ENCODE peak calls at places on chromosomes 4 and X, in four cellular contexts. One of them, this sample, is unnamed.

GRCh38 chr4:7124643-7125442 is 57.0 kb upstream of the GRPEL1 start:
- DNase-seq in fibroblast of mammary gland: peak
- DNase-seq in testis: peak
- DNase-seq in fibroblast of pulmonary artery: peak
- DNase-seq in this sample: peak

GRCh38 chr4:171281359-171281758 is 531.8 kb upstream of the GALNTL6 start:
- DNase-seq in fibroblast of mammary gland: no peak
- DNase-seq in testis: no peak
- DNase-seq in fibroblast of pulmonary artery: no peak
- DNase-seq in this sample: no peak

GRCh38 chr4:24382381-24382780 is 202.0 kb downstream of the DHX15 start:
- DNase-seq in fibroblast of mammary gland: peak
- DNase-seq in testis: no peak
- DNase-seq in fibroblast of pulmonary artery: no peak
- DNase-seq in this sample: no peak

GRCh38 chrX:69603566-69604194 is 12.2 kb upstream of the EDA start:
- DNase-seq in fibroblast of mammary gland: peak
- DNase-seq in testis: no peak
- DNase-seq in fibroblast of pulmonary artery: peak
- DNase-seq in this sample: no peak

GRCh38 chrX:57573754-57574153 is 18.1 kb upstream of the ZXDB start:
- DNase-seq in fibroblast of mammary gland: peak
- DNase-seq in testis: no peak
- DNase-seq in fibroblast of pulmonary artery: peak
- DNase-seq in this sample: no peak

GRCh38 chr4:176549161-176549865 is 229.5 kb downstream of the SPCS3 start:
- DNase-seq in fibroblast of mammary gland: peak
- DNase-seq in testis: no peak
- DNase-seq in fibroblast of pulmonary artery: no peak
- DNase-seq in this sample: peak

GRCh38 chr4:182554736-182555135 is 311.5 kb downstream of the TENM3 start:
- DNase-seq in fibroblast of mammary gland: peak
- DNase-seq in testis: no peak
- DNase-seq in fibroblast of pulmonary artery: no peak
- DNase-seq in this sample: no peak

GRCh38 chrX:48083212-48083611 is 11.8 kb upstream of the ZNF630 start:
- DNase-seq in fibroblast of mammary gland: peak
- DNase-seq in testis: peak
- DNase-seq in fibroblast of pulmonary artery: peak
- DNase-seq in this sample: peak

GRCh38 chrX:46572295-46572936 is 1.1 kb upstream of the CHST7 start:
- DNase-seq in fibroblast of mammary gland: no peak
- DNase-seq in testis: no peak
- DNase-seq in fibroblast of pulmonary artery: no peak
- DNase-seq in this sample: no peak

GRCh38 chr4:27276322-27277073 is 415.9 kb downstream of the STIM2 start:
- DNase-seq in fibroblast of mammary gland: no peak
- DNase-seq in testis: no peak
- DNase-seq in fibroblast of pulmonary artery: no peak
- DNase-seq in this sample: no peak

GRCh38 chr4:157996061-157996460 is 176.8 kb downstream of the GASK1B start:
- DNase-seq in fibroblast of mammary gland: no peak
- DNase-seq in testis: no peak
- DNase-seq in fibroblast of pulmonary artery: no peak
- DNase-seq in this sample: no peak

GRCh38 chr4:150033937-150034336 is 44.3 kb upstream of the DCLK2 start:
- DNase-seq in fibroblast of mammary gland: peak
- DNase-seq in testis: no peak
- DNase-seq in fibroblast of pulmonary artery: peak
- DNase-seq in this sample: peak

GRCh38 chrX:39760930-39761329 is 336.8 kb downstream of the BCOR start:
- DNase-seq in fibroblast of mammary gland: no peak
- DNase-seq in testis: no peak
- DNase-seq in fibroblast of pulmonary artery: no peak
- DNase-seq in this sample: no peak

GRCh38 chrX:154026136-154026806 is 6.6 kb upstream of the IRAK1 start:
- DNase-seq in fibroblast of mammary gland: peak
- DNase-seq in testis: no peak
- DNase-seq in fibroblast of pulmonary artery: no peak
- DNase-seq in this sample: no peak

GRCh38 chr4:69308634-69309033 is 28.4 kb downstream of the UGT2B28 start:
- DNase-seq in fibroblast of mammary gland: no peak
- DNase-seq in testis: no peak
- DNase-seq in fibroblast of pulmonary artery: no peak
- DNase-seq in this sample: no peak

GRCh38 chrX:48703228-48703627 is 6.7 kb downstream of the SUV39H1 start:
- DNase-seq in fibroblast of mammary gland: no peak
- DNase-seq in testis: peak
- DNase-seq in fibroblast of pulmonary artery: no peak
- DNase-seq in this sample: no peak

GRCh38 chrX:13121020-13121419 is 76.6 kb upstream of the FAM9C start:
- DNase-seq in fibroblast of mammary gland: no peak
- DNase-seq in testis: no peak
- DNase-seq in fibroblast of pulmonary artery: no peak
- DNase-seq in this sample: no peak

GRCh38 chr4:151204925-151205524 is 71.9 kb upstream of the PRSS48 start:
- DNase-seq in fibroblast of mammary gland: no peak
- DNase-seq in testis: no peak
- DNase-seq in fibroblast of pulmonary artery: peak
- DNase-seq in this sample: no peak

GRCh38 chr4:114417214-114417613 is 181.4 kb upstream of the UGT8 start:
- DNase-seq in fibroblast of mammary gland: no peak
- DNase-seq in testis: no peak
- DNase-seq in fibroblast of pulmonary artery: no peak
- DNase-seq in this sample: no peak

GRCh38 chr4:67684839-67685531 is 16.0 kb downstream of the UBA6 start:
- DNase-seq in fibroblast of mammary gland: peak
- DNase-seq in testis: no peak
- DNase-seq in fibroblast of pulmonary artery: no peak
- DNase-seq in this sample: no peak

GRCh38 chrX:19334945-19335626 is 8.6 kb upstream of the PDHA1 start:
- DNase-seq in fibroblast of mammary gland: peak
- DNase-seq in testis: peak
- DNase-seq in fibroblast of pulmonary artery: peak
- DNase-seq in this sample: no peak

GRCh38 chr4:104641427-104641826 is 146.7 kb upstream of the CXXC4 start:
- DNase-seq in fibroblast of mammary gland: no peak
- DNase-seq in testis: no peak
- DNase-seq in fibroblast of pulmonary artery: no peak
- DNase-seq in this sample: no peak

GRCh38 chrX:23626651-23627050 is 40.6 kb upstream of the PRDX4 start:
- DNase-seq in fibroblast of mammary gland: no peak
- DNase-seq in testis: no peak
- DNase-seq in fibroblast of pulmonary artery: no peak
- DNase-seq in this sample: no peak

GRCh38 chr4:151409470-151410313 is 716 bp downstream of the FHIP1A start:
- DNase-seq in fibroblast of mammary gland: peak
- DNase-seq in testis: peak
- DNase-seq in fibroblast of pulmonary artery: peak
- DNase-seq in this sample: peak

GRCh38 chr4:165635261-165635838 is 237.7 kb upstream of the TLL1 start:
- DNase-seq in fibroblast of mammary gland: no peak
- DNase-seq in testis: no peak
- DNase-seq in fibroblast of pulmonary artery: no peak
- DNase-seq in this sample: no peak

GRCh38 chrX:23776363-23776762 is 6.6 kb upstream of the SAT1 start:
- DNase-seq in fibroblast of mammary gland: no peak
- DNase-seq in testis: no peak
- DNase-seq in fibroblast of pulmonary artery: no peak
- DNase-seq in this sample: no peak

GRCh38 chr4:165806613-165807012 is 66.4 kb upstream of the TLL1 start:
- DNase-seq in fibroblast of mammary gland: no peak
- DNase-seq in testis: no peak
- DNase-seq in fibroblast of pulmonary artery: no peak
- DNase-seq in this sample: no peak

GRCh38 chrX:48648299-48648698 is 35.3 kb upstream of the WAS start:
- DNase-seq in fibroblast of mammary gland: peak
- DNase-seq in testis: peak
- DNase-seq in fibroblast of pulmonary artery: peak
- DNase-seq in this sample: peak

GRCh38 chr4:128796934-128797333 is 12.6 kb upstream of the JADE1 start:
- DNase-seq in fibroblast of mammary gland: no peak
- DNase-seq in testis: no peak
- DNase-seq in fibroblast of pulmonary artery: no peak
- DNase-seq in this sample: no peak

GRCh38 chrX:143634701-143635442 is 1.0 kb downstream of the SLITRK4 start:
- DNase-seq in fibroblast of mammary gland: no peak
- DNase-seq in testis: peak
- DNase-seq in fibroblast of pulmonary artery: no peak
- DNase-seq in this sample: peak

GRCh38 chr4:7070729-7071511 is 3.1 kb upstream of the GRPEL1 start:
- DNase-seq in fibroblast of mammary gland: peak
- DNase-seq in testis: peak
- DNase-seq in fibroblast of pulmonary artery: peak
- DNase-seq in this sample: peak

GRCh38 chrX:132908891-132909290 is 49.5 kb downstream of the HS6ST2 start:
- DNase-seq in fibroblast of mammary gland: peak
- DNase-seq in testis: no peak
- DNase-seq in fibroblast of pulmonary artery: no peak
- DNase-seq in this sample: no peak

GRCh38 chr4:184664445-184665210 is 15.1 kb downstream of the PRIMPOL start:
- DNase-seq in fibroblast of mammary gland: peak
- DNase-seq in testis: no peak
- DNase-seq in fibroblast of pulmonary artery: peak
- DNase-seq in this sample: no peak

GRCh38 chr4:140046573-140046972 is 107.4 kb downstream of the MAML3 start:
- DNase-seq in fibroblast of mammary gland: no peak
- DNase-seq in testis: no peak
- DNase-seq in fibroblast of pulmonary artery: no peak
- DNase-seq in this sample: no peak

GRCh38 chr4:139017861-139018260 is 2.3 kb downstream of the NOCT start:
- DNase-seq in fibroblast of mammary gland: peak
- DNase-seq in testis: no peak
- DNase-seq in fibroblast of pulmonary artery: peak
- DNase-seq in this sample: no peak

GRCh38 chr4:139018501-139018900 is 2.9 kb downstream of the NOCT start:
- DNase-seq in fibroblast of mammary gland: peak
- DNase-seq in testis: no peak
- DNase-seq in fibroblast of pulmonary artery: no peak
- DNase-seq in this sample: no peak

GRCh38 chr4:139015948-139016451 is 419 bp downstream of the NOCT start:
- DNase-seq in fibroblast of mammary gland: peak
- DNase-seq in testis: peak
- DNase-seq in fibroblast of pulmonary artery: no peak
- DNase-seq in this sample: peak

GRCh38 chr4:139014391-139015268 is 951 bp upstream of the NOCT start:
- DNase-seq in fibroblast of mammary gland: peak
- DNase-seq in testis: no peak
- DNase-seq in fibroblast of pulmonary artery: peak
- DNase-seq in this sample: no peak

GRCh38 chr4:139015269-139015947 is at the start of gene NOCT:
- DNase-seq in fibroblast of mammary gland: peak
- DNase-seq in testis: peak
- DNase-seq in fibroblast of pulmonary artery: peak
- DNase-seq in this sample: peak
- TF ChIP-seq CTCF in fibroblast of mammary gland: no peak
- TF ChIP-seq CTCF in testis: no peak
- TF ChIP-seq CTCF in fibroblast of pulmonary artery: no peak
- TF ChIP-seq CTCF in this sample: peak

GRCh38 chr4:142721187-142721586 is 124.9 kb downstream of the INPP4B start:
- DNase-seq in fibroblast of mammary gland: no peak
- DNase-seq in testis: no peak
- DNase-seq in fibroblast of pulmonary artery: peak
- DNase-seq in this sample: no peak

GRCh38 chr4:142715727-142716126 is 130.4 kb downstream of the INPP4B start:
- DNase-seq in fibroblast of mammary gland: no peak
- DNase-seq in testis: no peak
- DNase-seq in fibroblast of pulmonary artery: no peak
- DNase-seq in this sample: no peak

GRCh38 chr4:142718981-142719380 is 127.1 kb downstream of the INPP4B start:
- DNase-seq in fibroblast of mammary gland: no peak
- DNase-seq in testis: no peak
- DNase-seq in fibroblast of pulmonary artery: no peak
- DNase-seq in this sample: no peak

GRCh38 chr4:142719854-142720541 is 126.1 kb downstream of the INPP4B start:
- DNase-seq in fibroblast of mammary gland: peak
- DNase-seq in testis: no peak
- DNase-seq in fibroblast of pulmonary artery: peak
- DNase-seq in this sample: no peak
- TF ChIP-seq CTCF in fibroblast of mammary gland: peak
- TF ChIP-seq CTCF in testis: peak
- TF ChIP-seq CTCF in fibroblast of pulmonary artery: peak
- TF ChIP-seq CTCF in this sample: peak

DNA sequence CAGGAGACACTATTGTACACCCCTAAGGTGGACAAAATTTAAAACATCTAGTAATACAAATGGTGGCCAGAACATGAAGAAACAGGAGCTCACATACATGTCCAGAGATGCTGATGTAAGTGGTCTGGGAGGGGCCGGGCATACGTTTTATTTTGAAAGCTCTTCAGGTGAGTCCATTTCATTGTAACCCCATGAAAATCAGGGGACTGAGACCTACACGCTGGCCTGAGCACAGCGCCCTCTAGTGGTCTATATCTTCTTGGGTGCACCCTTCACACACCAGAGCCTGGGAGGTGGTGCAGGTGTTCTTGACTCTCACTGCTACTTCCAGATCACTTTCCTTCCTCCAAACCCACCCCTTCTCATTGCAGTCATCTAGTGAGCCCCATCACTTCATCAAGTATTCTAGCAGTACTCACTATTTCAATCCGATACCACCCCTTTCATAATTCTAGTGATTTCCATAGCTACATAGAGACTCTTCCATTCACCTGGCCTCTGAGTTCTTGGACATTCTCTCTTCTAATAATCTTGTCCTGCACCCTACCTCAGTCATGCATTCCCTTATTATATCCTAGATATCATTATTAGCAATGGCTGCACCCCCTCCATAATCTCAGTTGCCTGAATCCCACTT is 4.3 kb upstream of the TLR6 start:
- DNase-seq in fibroblast of mammary gland: peak
- DNase-seq in testis: peak
- DNase-seq in fibroblast of pulmonary artery: peak
- DNase-seq in this sample: peak
- TF ChIP-seq CTCF in fibroblast of mammary gland: peak
- TF ChIP-seq CTCF in testis: peak
- TF ChIP-seq CTCF in fibroblast of pulmonary artery: peak
- TF ChIP-seq CTCF in this sample: peak

GRCh38 chr4:110344165-110344564 is 131.8 kb upstream of the ENPEP start:
- DNase-seq in fibroblast of mammary gland: peak
- DNase-seq in testis: no peak
- DNase-seq in fibroblast of pulmonary artery: peak
- DNase-seq in this sample: no peak
- TF ChIP-seq CTCF in fibroblast of mammary gland: peak
- TF ChIP-seq CTCF in testis: no peak
- TF ChIP-seq CTCF in fibroblast of pulmonary artery: peak
- TF ChIP-seq CTCF in this sample: no peak

DNA sequence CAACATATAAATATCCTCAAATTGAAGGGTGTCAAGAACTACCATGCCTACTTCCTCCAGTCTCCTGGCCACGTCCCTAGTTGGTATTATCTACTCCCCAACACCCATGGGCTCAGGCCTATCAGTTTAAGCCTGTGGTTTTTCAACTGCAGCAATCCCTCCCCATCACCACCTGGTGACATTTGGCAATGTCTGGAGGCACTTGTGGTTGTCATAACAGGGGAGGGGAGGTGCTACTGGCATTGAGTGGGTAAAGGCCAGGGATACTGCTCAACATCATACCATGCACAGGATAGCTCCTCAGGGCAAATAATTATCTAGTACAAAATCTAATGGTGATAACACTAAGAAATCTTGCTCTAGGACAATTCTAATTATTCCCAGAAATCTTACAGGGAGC is 95.3 kb downstream of the COMMD8 start:
- DNase-seq in fibroblast of mammary gland: no peak
- DNase-seq in testis: no peak
- DNase-seq in fibroblast of pulmonary artery: no peak
- DNase-seq in this sample: no peak
- TF ChIP-seq CTCF in fibroblast of mammary gland: no peak
- TF ChIP-seq CTCF in testis: no peak
- TF ChIP-seq CTCF in fibroblast of pulmonary artery: no peak
- TF ChIP-seq CTCF in this sample: no peak